ENCODE peak calls at places on chromosomes 5 and 9, in ten cellular contexts. F, T, X, N, E, K, M, G, R and W are unnamed samples.

GRCh38 chr9:109977521-109977920 is 197.5 kb downstream of the PALM2AKAP2 start:
- DNase-seq in K (no peak), N (no peak), M (no peak), R (no peak), X (no peak), T (no peak), E (no peak), G (no peak), F (peak), W (no peak)

GRCh38 chr9:87270241-87271234 is 227.1 kb upstream of the DAPK1 start:
- DNase-seq in T (no peak), E (no peak), F (no peak), N (no peak), R (peak), X (no peak), K (no peak), M (no peak), G (peak), W (peak)

GRCh38 chr5:150320048-150320555 is 17.4 kb upstream of the ARSI start:
- DNase-seq in F (no peak), M (peak), X (no peak), E (no peak), K (no peak), R (no peak), G (peak), T (no peak), N (no peak), W (no peak)

GRCh38 chr5:53246042-53246836 is 136.7 kb upstream of the MOCS2 start:
- DNase-seq in M (no peak), K (no peak), F (no peak), G (peak), T (no peak), E (no peak), X (peak), N (no peak), R (no peak), W (no peak)

GRCh38 chr9:89928106-89928505 is 323.3 kb downstream of the GADD45G start:
- DNase-seq in F (no peak), T (no peak), R (no peak), M (no peak), N (no peak), K (no peak), G (no peak), E (no peak), X (no peak), W (no peak)

GRCh38 chr5:132016721-132017250 is 5.3 kb upstream of the ACSL6 start:
- DNase-seq in R (no peak), F (no peak), X (no peak), M (peak), K (no peak), N (no peak), E (no peak), G (no peak), T (no peak), W (no peak)

GRCh38 chr9:129685220-129685932 is 19.9 kb downstream of the PRRX2 start:
- DNase-seq in G (peak), X (peak), F (no peak), M (no peak), R (no peak), T (no peak), E (no peak), K (no peak), N (no peak), W (no peak)

GRCh38 chr5:178675922-178676321 is 49.1 kb upstream of the CLK4 start:
- DNase-seq in F (no peak), M (no peak), K (no peak), N (no peak), E (no peak), G (no peak), T (no peak), X (no peak), R (no peak), W (no peak)

GRCh38 chr5:132987531-132988408 is 24.3 kb upstream of the AFF4 start:
- DNase-seq in R (no peak), F (no peak), N (no peak), M (no peak), X (no peak), E (no peak), K (peak), T (peak), G (no peak), W (no peak)

GRCh38 chr9:81522721-81523551 is 166.4 kb downstream of the TLE1 start:
- DNase-seq in G (peak), M (no peak), K (no peak), X (peak), F (no peak), R (peak), E (no peak), N (peak), T (peak), W (no peak)

GRCh38 chr5:175246242-175246891 is 197.6 kb downstream of the DRD1 start:
- DNase-seq in N (no peak), G (peak), T (no peak), K (no peak), X (no peak), M (peak), R (no peak), F (peak), E (no peak), W (no peak)

GRCh38 chr5:59296317-59297264 is 596.9 kb downstream of the PDE4D start:
- DNase-seq in M (no peak), F (no peak), E (no peak), X (no peak), G (no peak), R (no peak), T (no peak), N (no peak), K (no peak), W (no peak)

GRCh38 chr9:3986060-3986459 is 313.8 kb downstream of the GLIS3 start:
- DNase-seq in F (no peak), N (no peak), G (no peak), X (no peak), T (no peak), M (no peak), E (no peak), K (no peak), R (no peak), W (no peak)